ENCODE peak calls at places on chromosome 6, in ten cellular contexts. One of them, this sample, is unnamed.

GRCh38 chr6:157464653-157465535 is 83.9 kb downstream of the ZDHHC14 start:
- DNase-seq in nephron progenitor cell: peak
- DNase-seq in lung: no peak
- DNase-seq in iPS-NIHi11: peak
- DNase-seq in RWPE1: no peak
- DNase-seq in NCI-H1092: no peak
- DNase-seq in B cell: peak
- DNase-seq in NCI-H510A treated with DMSO at 0.1 percent for 48 hours: no peak
- DNase-seq in stimulated activated naive CD8-positive, alpha-beta T cell treated with anti-CD3 and anti-CD28 coated beads, Interleukin-15, amount 100 ng/mL, for 72 hours: peak
- DNase-seq in NCI-H345: no peak
- DNase-seq in this sample: no peak

GRCh38 chr6:28764761-28765282 is 159.0 kb downstream of the TRIM27 start:
- DNase-seq in iPS-NIHi11: no peak
- DNase-seq in nephron progenitor cell: no peak
- DNase-seq in NCI-H345: no peak
- DNase-seq in lung: no peak
- DNase-seq in stimulated activated naive CD8-positive, alpha-beta T cell treated with anti-CD3 and anti-CD28 coated beads, Interleukin-15, amount 100 ng/mL, for 72 hours: no peak
- DNase-seq in NCI-H510A treated with DMSO at 0.1 percent for 48 hours: no peak
- DNase-seq in B cell: no peak
- DNase-seq in RWPE1: no peak
- DNase-seq in NCI-H1092: no peak
- DNase-seq in this sample: no peak

GRCh38 chr6:131669891-131670290 is 31.3 kb downstream of the OR2A4 start:
- DNase-seq in NCI-H510A treated with DMSO at 0.1 percent for 48 hours: no peak
- DNase-seq in nephron progenitor cell: no peak
- DNase-seq in RWPE1: no peak
- DNase-seq in stimulated activated naive CD8-positive, alpha-beta T cell treated with anti-CD3 and anti-CD28 coated beads, Interleukin-15, amount 100 ng/mL, for 72 hours: no peak
- DNase-seq in iPS-NIHi11: no peak
- DNase-seq in NCI-H345: no peak
- DNase-seq in B cell: no peak
- DNase-seq in NCI-H1092: no peak
- DNase-seq in lung: no peak
- DNase-seq in this sample: no peak

GRCh38 chr6:111718990-111719389 is 113.3 kb upstream of the TRAF3IP2 start:
- DNase-seq in nephron progenitor cell: no peak
- DNase-seq in NCI-H345: no peak
- DNase-seq in iPS-NIHi11: no peak
- DNase-seq in stimulated activated naive CD8-positive, alpha-beta T cell treated with anti-CD3 and anti-CD28 coated beads, Interleukin-15, amount 100 ng/mL, for 72 hours: no peak
- DNase-seq in B cell: no peak
- DNase-seq in NCI-H510A treated with DMSO at 0.1 percent for 48 hours: no peak
- DNase-seq in NCI-H1092: no peak
- DNase-seq in RWPE1: no peak
- DNase-seq in lung: no peak
- DNase-seq in this sample: no peak

GRCh38 chr6:159871911-159872310 is 18.9 kb upstream of the MAS1 start:
- DNase-seq in NCI-H345: no peak
- DNase-seq in nephron progenitor cell: no peak
- DNase-seq in RWPE1: no peak
- DNase-seq in lung: no peak
- DNase-seq in NCI-H1092: no peak
- DNase-seq in iPS-NIHi11: no peak
- DNase-seq in stimulated activated naive CD8-positive, alpha-beta T cell treated with anti-CD3 and anti-CD28 coated beads, Interleukin-15, amount 100 ng/mL, for 72 hours: peak
- DNase-seq in B cell: no peak
- DNase-seq in NCI-H510A treated with DMSO at 0.1 percent for 48 hours: no peak
- DNase-seq in this sample: no peak

GRCh38 chr6:137856138-137856898 is 10.7 kb upstream of the TNFAIP3 start:
- DNase-seq in NCI-H345: no peak
- DNase-seq in B cell: no peak
- DNase-seq in NCI-H510A treated with DMSO at 0.1 percent for 48 hours: no peak
- DNase-seq in NCI-H1092: no peak
- DNase-seq in lung: no peak
- DNase-seq in RWPE1: no peak
- DNase-seq in iPS-NIHi11: no peak
- DNase-seq in nephron progenitor cell: no peak
- DNase-seq in stimulated activated naive CD8-positive, alpha-beta T cell treated with anti-CD3 and anti-CD28 coated beads, Interleukin-15, amount 100 ng/mL, for 72 hours: no peak
- DNase-seq in this sample: no peak

GRCh38 chr6:112910256-112910655 is 563.1 kb downstream of the RFPL4B start:
- DNase-seq in NCI-H345: no peak
- DNase-seq in NCI-H1092: no peak
- DNase-seq in stimulated activated naive CD8-positive, alpha-beta T cell treated with anti-CD3 and anti-CD28 coated beads, Interleukin-15, amount 100 ng/mL, for 72 hours: no peak
- DNase-seq in iPS-NIHi11: no peak
- DNase-seq in RWPE1: no peak
- DNase-seq in NCI-H510A treated with DMSO at 0.1 percent for 48 hours: no peak
- DNase-seq in lung: no peak
- DNase-seq in nephron progenitor cell: no peak
- DNase-seq in B cell: no peak
- DNase-seq in this sample: no peak

GRCh38 chr6:17031961-17032360 is 69.9 kb upstream of the STMND1 start:
- DNase-seq in stimulated activated naive CD8-positive, alpha-beta T cell treated with anti-CD3 and anti-CD28 coated beads, Interleukin-15, amount 100 ng/mL, for 72 hours: no peak
- DNase-seq in NCI-H1092: no peak
- DNase-seq in iPS-NIHi11: no peak
- DNase-seq in NCI-H510A treated with DMSO at 0.1 percent for 48 hours: no peak
- DNase-seq in RWPE1: no peak
- DNase-seq in NCI-H345: no peak
- DNase-seq in nephron progenitor cell: no peak
- DNase-seq in B cell: no peak
- DNase-seq in lung: no peak
- DNase-seq in this sample: no peak

GRCh38 chr6:105794263-105794662 is 291.9 kb upstream of the PRDM1 start:
- DNase-seq in NCI-H510A treated with DMSO at 0.1 percent for 48 hours: peak
- DNase-seq in NCI-H345: no peak
- DNase-seq in iPS-NIHi11: peak
- DNase-seq in NCI-H1092: no peak
- DNase-seq in stimulated activated naive CD8-positive, alpha-beta T cell treated with anti-CD3 and anti-CD28 coated beads, Interleukin-15, amount 100 ng/mL, for 72 hours: no peak
- DNase-seq in RWPE1: no peak
- DNase-seq in B cell: no peak
- DNase-seq in lung: peak
- DNase-seq in nephron progenitor cell: peak
- DNase-seq in this sample: no peak

GRCh38 chr6:36443951-36444428 is 1.2 kb downstream of the KCTD20 start:
- DNase-seq in NCI-H345: peak
- DNase-seq in B cell: peak
- DNase-seq in NCI-H510A treated with DMSO at 0.1 percent for 48 hours: peak
- DNase-seq in lung: no peak
- DNase-seq in stimulated activated naive CD8-positive, alpha-beta T cell treated with anti-CD3 and anti-CD28 coated beads, Interleukin-15, amount 100 ng/mL, for 72 hours: no peak
- DNase-seq in NCI-H1092: no peak
- DNase-seq in nephron progenitor cell: no peak
- DNase-seq in iPS-NIHi11: peak
- DNase-seq in RWPE1: peak
- DNase-seq in this sample: peak

GRCh38 chr6:21587925-21588811 is 5.4 kb upstream of the SOX4 start:
- DNase-seq in lung: peak
- DNase-seq in NCI-H345: peak
- DNase-seq in NCI-H510A treated with DMSO at 0.1 percent for 48 hours: peak
- DNase-seq in stimulated activated naive CD8-positive, alpha-beta T cell treated with anti-CD3 and anti-CD28 coated beads, Interleukin-15, amount 100 ng/mL, for 72 hours: peak
- DNase-seq in B cell: peak
- DNase-seq in RWPE1: peak
- DNase-seq in NCI-H1092: peak
- DNase-seq in nephron progenitor cell: peak
- DNase-seq in iPS-NIHi11: peak
- DNase-seq in this sample: peak

This sample was measured in COR-L47.